ENCODE peak calls at places on chromosomes 11 and 22, in eight cellular contexts. One of them, this sample, is unnamed.

GRCh38 chr22:38982008-38982927 is at the start of gene APOBEC3B:
- DNase-seq in HL-60: peak; percentile 83
- DNase-seq in dorsolateral prefrontal cortex: peak; percentile 61
- DNase-seq in psoas muscle: peak; percentile 83
- DNase-seq in transverse colon: peak; percentile 92
- DNase-seq in fibroblast of lung: peak; percentile 94
- DNase-seq in OCI-LY7: peak; percentile 47
- DNase-seq in kidney: peak; percentile 95
- DNase-seq in this sample: peak; percentile 91

GRCh38 chr11:120197254-120197891 is 13.5 kb upstream of the OAF start:
- DNase-seq in HL-60: no peak
- DNase-seq in dorsolateral prefrontal cortex: no peak
- DNase-seq in psoas muscle: no peak
- DNase-seq in transverse colon: peak; percentile 75
- DNase-seq in fibroblast of lung: no peak
- DNase-seq in OCI-LY7: no peak
- DNase-seq in kidney: peak; percentile 74
- DNase-seq in this sample: no peak

GRCh38 chr11:27701262-27702105 is 1.2 kb upstream of the BDNF start:
- DNase-seq in HL-60: no peak
- DNase-seq in dorsolateral prefrontal cortex: peak; percentile 50
- DNase-seq in psoas muscle: peak; percentile 16
- DNase-seq in transverse colon: peak; percentile 23
- DNase-seq in fibroblast of lung: peak; percentile 69
- DNase-seq in OCI-LY7: no peak
- DNase-seq in kidney: no peak
- DNase-seq in this sample: peak; percentile 29

GRCh38 chr11:113105584-113105983 is 144.4 kb downstream of the NCAM1 start:
- DNase-seq in HL-60: no peak
- DNase-seq in dorsolateral prefrontal cortex: no peak
- DNase-seq in psoas muscle: no peak
- DNase-seq in transverse colon: no peak
- DNase-seq in fibroblast of lung: no peak
- DNase-seq in OCI-LY7: no peak
- DNase-seq in kidney: no peak
- DNase-seq in this sample: no peak

GRCh38 chr11:3375552-3375951 is 3.4 kb downstream of the ZNF195 start:
- DNase-seq in HL-60: no peak
- DNase-seq in dorsolateral prefrontal cortex: no peak
- DNase-seq in psoas muscle: no peak
- DNase-seq in transverse colon: no peak
- DNase-seq in fibroblast of lung: no peak
- DNase-seq in OCI-LY7: no peak
- DNase-seq in kidney: no peak
- DNase-seq in this sample: no peak

GRCh38 chr11:19938866-19939265 is 221.4 kb downstream of the DBX1 start:
- DNase-seq in HL-60: no peak
- DNase-seq in dorsolateral prefrontal cortex: no peak
- DNase-seq in psoas muscle: no peak
- DNase-seq in transverse colon: no peak
- DNase-seq in fibroblast of lung: no peak
- DNase-seq in OCI-LY7: no peak
- DNase-seq in kidney: no peak
- DNase-seq in this sample: no peak

GRCh38 chr11:86951706-86952105 is 3.5 kb downstream of the FZD4 start:
- DNase-seq in HL-60: no peak
- DNase-seq in dorsolateral prefrontal cortex: no peak
- DNase-seq in psoas muscle: no peak
- DNase-seq in transverse colon: no peak
- DNase-seq in fibroblast of lung: no peak
- DNase-seq in OCI-LY7: no peak
- DNase-seq in kidney: no peak
- DNase-seq in this sample: no peak

GRCh38 chr11:90330632-90331031 is 107.8 kb upstream of the CHORDC1 start:
- DNase-seq in HL-60: no peak
- DNase-seq in dorsolateral prefrontal cortex: no peak
- DNase-seq in psoas muscle: no peak
- DNase-seq in transverse colon: no peak
- DNase-seq in fibroblast of lung: no peak
- DNase-seq in OCI-LY7: no peak
- DNase-seq in kidney: no peak
- DNase-seq in this sample: no peak

GRCh38 chr22:49616356-49617231 is 211.1 kb downstream of the BRD1 start:
- DNase-seq in HL-60: no peak
- DNase-seq in dorsolateral prefrontal cortex: peak; percentile 28
- DNase-seq in psoas muscle: no peak
- DNase-seq in transverse colon: no peak
- DNase-seq in fibroblast of lung: no peak
- DNase-seq in OCI-LY7: no peak
- DNase-seq in kidney: peak; percentile 72
- DNase-seq in this sample: no peak

GRCh38 chr11:45027312-45027711 is 76.6 kb upstream of the TP53I11 start:
- DNase-seq in HL-60: no peak
- DNase-seq in dorsolateral prefrontal cortex: no peak
- DNase-seq in psoas muscle: no peak
- DNase-seq in transverse colon: no peak
- DNase-seq in fibroblast of lung: no peak
- DNase-seq in OCI-LY7: no peak
- DNase-seq in kidney: no peak
- DNase-seq in this sample: no peak

GRCh38 chr11:12862761-12863469 is 146.2 kb upstream of the RASSF10 start:
- DNase-seq in HL-60: no peak
- DNase-seq in dorsolateral prefrontal cortex: peak; percentile 63
- DNase-seq in psoas muscle: peak; percentile 42
- DNase-seq in transverse colon: peak; percentile 44
- DNase-seq in fibroblast of lung: peak; percentile 91
- DNase-seq in OCI-LY7: no peak
- DNase-seq in kidney: peak; percentile 86
- DNase-seq in this sample: peak; percentile 20

GRCh38 chr11:72470386-72470785 is 36.1 kb upstream of the CLPB start:
- DNase-seq in HL-60: no peak
- DNase-seq in dorsolateral prefrontal cortex: no peak
- DNase-seq in psoas muscle: no peak
- DNase-seq in transverse colon: no peak
- DNase-seq in fibroblast of lung: no peak
- DNase-seq in OCI-LY7: no peak
- DNase-seq in kidney: no peak
- DNase-seq in this sample: no peak

GRCh38 chr11:14417975-14418374 is 59.0 kb upstream of the RRAS2 start:
- DNase-seq in HL-60: no peak
- DNase-seq in dorsolateral prefrontal cortex: no peak
- DNase-seq in psoas muscle: no peak
- DNase-seq in transverse colon: no peak
- DNase-seq in fibroblast of lung: peak; percentile 54
- DNase-seq in OCI-LY7: no peak
- DNase-seq in kidney: no peak
- DNase-seq in this sample: no peak

GRCh38 chr11:128200467-128200866 is 386.9 kb downstream of the ETS1 start:
- DNase-seq in HL-60: no peak
- DNase-seq in dorsolateral prefrontal cortex: no peak
- DNase-seq in psoas muscle: no peak
- DNase-seq in transverse colon: no peak
- DNase-seq in fibroblast of lung: no peak
- DNase-seq in OCI-LY7: no peak
- DNase-seq in kidney: no peak
- DNase-seq in this sample: no peak

GRCh38 chr22:20569059-20570058 is 61.9 kb downstream of the MED15 start:
- DNase-seq in HL-60: peak; percentile 51
- DNase-seq in dorsolateral prefrontal cortex: peak; percentile 67
- DNase-seq in psoas muscle: peak; percentile 82
- DNase-seq in transverse colon: peak; percentile 68
- DNase-seq in fibroblast of lung: peak; percentile 98
- DNase-seq in OCI-LY7: no peak
- DNase-seq in kidney: peak; percentile 92
- DNase-seq in this sample: peak; percentile 91

GRCh38 chr22:48757581-48757980 is 1070.1 kb downstream of the BRD1 start:
- DNase-seq in HL-60: no peak
- DNase-seq in dorsolateral prefrontal cortex: peak; percentile 23
- DNase-seq in psoas muscle: no peak
- DNase-seq in transverse colon: no peak
- DNase-seq in fibroblast of lung: no peak
- DNase-seq in OCI-LY7: no peak
- DNase-seq in kidney: peak; percentile 41
- DNase-seq in this sample: no peak

GRCh38 chr11:46674463-46675287 is 25.7 kb downstream of the ARHGAP1 start:
- DNase-seq in HL-60: no peak
- DNase-seq in dorsolateral prefrontal cortex: no peak
- DNase-seq in psoas muscle: peak; percentile 49
- DNase-seq in transverse colon: peak; percentile 54
- DNase-seq in fibroblast of lung: no peak
- DNase-seq in OCI-LY7: peak; percentile 50
- DNase-seq in kidney: peak; percentile 41
- DNase-seq in this sample: no peak

GRCh38 chr11:34495724-34496377 is 17.7 kb downstream of the ELF5 start:
- DNase-seq in HL-60: no peak
- DNase-seq in dorsolateral prefrontal cortex: no peak
- DNase-seq in psoas muscle: no peak
- DNase-seq in transverse colon: no peak
- DNase-seq in fibroblast of lung: no peak
- DNase-seq in OCI-LY7: no peak
- DNase-seq in kidney: no peak
- DNase-seq in this sample: peak; percentile 63

GRCh38 chr22:21624120-21624879 is 5.5 kb downstream of the YDJC start:
- DNase-seq in HL-60: no peak
- DNase-seq in dorsolateral prefrontal cortex: peak; percentile 57
- DNase-seq in psoas muscle: peak; percentile 30
- DNase-seq in transverse colon: peak; percentile 23
- DNase-seq in fibroblast of lung: peak; percentile 38
- DNase-seq in OCI-LY7: peak; percentile 38
- DNase-seq in kidney: no peak
- DNase-seq in this sample: no peak

GRCh38 chr11:119937412-119937811 is 200.5 kb downstream of the TRIM29 start:
- DNase-seq in HL-60: no peak
- DNase-seq in dorsolateral prefrontal cortex: no peak
- DNase-seq in psoas muscle: no peak
- DNase-seq in transverse colon: no peak
- DNase-seq in fibroblast of lung: no peak
- DNase-seq in OCI-LY7: no peak
- DNase-seq in kidney: no peak
- DNase-seq in this sample: no peak

GRCh38 chr11:69492201-69492991 is 10.9 kb downstream of the LINC01488 start:
- DNase-seq in HL-60: no peak
- DNase-seq in dorsolateral prefrontal cortex: no peak
- DNase-seq in psoas muscle: peak; percentile 2
- DNase-seq in transverse colon: no peak
- DNase-seq in fibroblast of lung: no peak
- DNase-seq in OCI-LY7: no peak
- DNase-seq in kidney: peak; percentile 53
- DNase-seq in this sample: no peak

GRCh38 chr11:122175316-122175715 is 59.3 kb upstream of the BLID start:
- DNase-seq in HL-60: no peak
- DNase-seq in dorsolateral prefrontal cortex: no peak
- DNase-seq in psoas muscle: no peak
- DNase-seq in transverse colon: no peak
- DNase-seq in fibroblast of lung: no peak
- DNase-seq in OCI-LY7: no peak
- DNase-seq in kidney: no peak
- DNase-seq in this sample: no peak

GRCh38 chr11:122172352-122173073 is 56.5 kb upstream of the BLID start:
- DNase-seq in HL-60: no peak
- DNase-seq in dorsolateral prefrontal cortex: no peak
- DNase-seq in psoas muscle: no peak
- DNase-seq in transverse colon: no peak
- DNase-seq in fibroblast of lung: peak; percentile 55
- DNase-seq in OCI-LY7: no peak
- DNase-seq in kidney: no peak
- DNase-seq in this sample: no peak

GRCh38 chr11:122173074-122173450 is 57.0 kb upstream of the BLID start:
- DNase-seq in HL-60: no peak
- DNase-seq in dorsolateral prefrontal cortex: no peak
- DNase-seq in psoas muscle: no peak
- DNase-seq in transverse colon: no peak
- DNase-seq in fibroblast of lung: no peak
- DNase-seq in OCI-LY7: no peak
- DNase-seq in kidney: no peak
- DNase-seq in this sample: no peak

GRCh38 chr11:122170815-122171475 is 54.9 kb upstream of the BLID start:
- DNase-seq in HL-60: no peak
- DNase-seq in dorsolateral prefrontal cortex: no peak
- DNase-seq in psoas muscle: no peak
- DNase-seq in transverse colon: no peak
- DNase-seq in fibroblast of lung: peak; percentile 60
- DNase-seq in OCI-LY7: no peak
- DNase-seq in kidney: no peak
- DNase-seq in this sample: no peak

DNA sequence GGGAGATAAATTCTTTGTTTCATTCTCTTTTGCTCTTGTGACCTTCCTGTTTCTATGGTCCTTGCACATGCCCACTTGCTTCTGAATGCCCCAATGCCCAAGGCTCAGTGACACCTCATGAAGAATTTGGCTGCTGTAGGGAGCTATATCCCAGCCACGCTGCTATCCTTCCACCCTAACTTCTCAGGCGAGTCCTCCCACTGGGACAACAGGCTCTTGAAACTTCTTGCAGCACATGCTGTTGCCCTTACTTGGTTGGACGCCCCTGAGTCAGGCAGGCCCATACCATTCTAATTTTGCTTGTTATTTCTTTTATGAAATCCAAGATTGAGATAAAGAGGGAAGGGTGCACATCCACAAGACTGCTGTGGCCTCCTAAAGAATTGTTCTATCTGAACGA is 57.6 kb upstream of the BLID start:
- DNase-seq in HL-60: no peak
- DNase-seq in dorsolateral prefrontal cortex: no peak
- DNase-seq in psoas muscle: no peak
- DNase-seq in transverse colon: no peak
- DNase-seq in fibroblast of lung: no peak
- DNase-seq in OCI-LY7: no peak
- DNase-seq in kidney: no peak
- DNase-seq in this sample: no peak
- H3K27ac ChIP-seq in HL-60: no peak overlapping the region
- H3K27ac ChIP-seq in dorsolateral prefrontal cortex: no peak overlapping the region
- H3K27ac ChIP-seq in psoas muscle: no peak overlapping the region
- H3K27ac ChIP-seq in transverse colon: no peak overlapping the region
- H3K27ac ChIP-seq in fibroblast of lung: no peak overlapping the region
- H3K27ac ChIP-seq in OCI-LY7: no peak overlapping the region
- H3K27ac ChIP-seq in kidney: no peak overlapping the region
- H3K27ac ChIP-seq in this sample: no peak overlapping the region

GRCh38 chr22:46296257-46297150 is at the start of gene GTSE1:
- DNase-seq in HL-60: peak; percentile 97
- DNase-seq in dorsolateral prefrontal cortex: peak; percentile 97
- DNase-seq in psoas muscle: peak; percentile 98
- DNase-seq in transverse colon: peak; percentile 98
- DNase-seq in fibroblast of lung: peak; percentile 96
- DNase-seq in OCI-LY7: peak; percentile 99
- DNase-seq in kidney: peak; percentile 100
- DNase-seq in this sample: peak; percentile 97
- TF ChIP-seq CTCF in HL-60: no peak
- TF ChIP-seq CTCF in dorsolateral prefrontal cortex: peak; percentile 54
- TF ChIP-seq CTCF in psoas muscle: peak; percentile 20
- TF ChIP-seq CTCF in transverse colon: no peak
- TF ChIP-seq CTCF in fibroblast of lung: no peak
- TF ChIP-seq CTCF in OCI-LY7: peak; percentile 38
- TF ChIP-seq CTCF in kidney: peak; percentile 28
- TF ChIP-seq CTCF in this sample: no peak

GRCh38 chr11:29844701-29845379 is 172.0 kb downstream of the KCNA4 start:
- DNase-seq in HL-60: no peak
- DNase-seq in dorsolateral prefrontal cortex: no peak
- DNase-seq in psoas muscle: no peak
- DNase-seq in transverse colon: no peak
- DNase-seq in fibroblast of lung: no peak
- DNase-seq in OCI-LY7: no peak
- DNase-seq in kidney: no peak
- DNase-seq in this sample: no peak
- H3K27ac ChIP-seq in HL-60: no peak overlapping the region
- H3K27ac ChIP-seq in dorsolateral prefrontal cortex: no peak overlapping the region
- H3K27ac ChIP-seq in psoas muscle: no peak overlapping the region
- H3K27ac ChIP-seq in transverse colon: no peak overlapping the region
- H3K27ac ChIP-seq in fibroblast of lung: no peak overlapping the region
- H3K27ac ChIP-seq in OCI-LY7: no peak overlapping the region
- H3K27ac ChIP-seq in kidney: no peak overlapping the region
- H3K27ac ChIP-seq in this sample: no peak overlapping the region

GRCh38 chr11:130003717-130004001 is 1.0 kb upstream of the PRDM10 start:
- DNase-seq in HL-60: no peak
- DNase-seq in dorsolateral prefrontal cortex: no peak
- DNase-seq in psoas muscle: no peak
- DNase-seq in transverse colon: peak; percentile 82
- DNase-seq in fibroblast of lung: no peak
- DNase-seq in OCI-LY7: no peak
- DNase-seq in kidney: no peak
- DNase-seq in this sample: no peak
- TF ChIP-seq CTCF in HL-60: no peak
- TF ChIP-seq CTCF in dorsolateral prefrontal cortex: peak; percentile 20
- TF ChIP-seq CTCF in psoas muscle: no peak
- TF ChIP-seq CTCF in transverse colon: no peak
- TF ChIP-seq CTCF in fibroblast of lung: peak; percentile 11
- TF ChIP-seq CTCF in OCI-LY7: no peak
- TF ChIP-seq CTCF in kidney: no peak
- TF ChIP-seq CTCF in this sample: no peak